ENCODE peak calls at places on chromosomes 2 and 18, in ten cellular contexts. X is COR-L47, S is IMR-90, A is activated T-cell treated with anti-CD3 and anti-CD28 coated beads for 1 hour, U is EL, H is nephron progenitor cell, L is GM03348, Q is ascending aorta, M is memory B cell, T is pancreas. K is an unnamed sample.

GRCh38 chr18:69622192-69622591 is 221.5 kb downstream of the DOK6 start:
- DNase-seq in U (no peak), S (no peak), X (no peak), Q (no peak), M (no peak), H (no peak), L (no peak), T (no peak), A (no peak), K (no peak)

GRCh38 chr2:182616471-182617393 is 99.3 kb upstream of the DNAJC10 start:
- DNase-seq in X (no peak), M (no peak), T (no peak), U (peak), S (peak), L (peak), H (no peak), Q (no peak), A (no peak), K (no peak)

GRCh38 chr18:22676423-22676822 is 256.7 kb upstream of the RBBP8 start:
- DNase-seq in U (no peak), M (no peak), L (no peak), H (no peak), A (no peak), S (peak), T (no peak), Q (no peak), X (no peak), K (no peak)

GRCh38 chr2:141707486-141707885 is 423.3 kb downstream of the LRP1B start:
- DNase-seq in X (peak), U (no peak), L (no peak), H (no peak), Q (no peak), S (no peak), T (no peak), A (no peak), M (no peak), K (no peak)

GRCh38 chr18:61596296-61596695 is 263.1 kb downstream of the CDH20 start:
- DNase-seq in H (no peak), S (peak), M (no peak), A (no peak), X (no peak), U (no peak), T (no peak), Q (no peak), L (peak), K (no peak)

GRCh38 chr2:97730245-97730644 is 16.9 kb downstream of the ZAP70 start:
- DNase-seq in U (peak), T (no peak), M (no peak), Q (no peak), X (no peak), L (no peak), A (no peak), H (no peak), S (peak), K (no peak)

GRCh38 chr2:125658583-125658982 is 997.4 kb upstream of the GYPC start:
- DNase-seq in L (no peak), T (no peak), Q (no peak), U (no peak), H (no peak), A (no peak), S (no peak), X (no peak), M (no peak), K (no peak)

GRCh38 chr2:238006500-238006899 is 39.7 kb downstream of the UBE2F start:
- DNase-seq in H (no peak), L (no peak), X (no peak), A (no peak), S (no peak), T (no peak), U (no peak), M (no peak), Q (no peak), K (no peak)

GRCh38 chr2:102166189-102166845 is 20.5 kb upstream of the IL1RL2 start:
- DNase-seq in L (peak), M (no peak), S (peak), U (peak), H (no peak), X (no peak), A (no peak), T (no peak), Q (no peak), K (no peak)

GRCh38 chr2:111946294-111947114 is 48.1 kb downstream of the MERTK start:
- DNase-seq in U (peak), L (peak), S (peak), X (peak), M (no peak), Q (peak), T (peak), H (no peak), A (no peak), K (no peak)